ENCODE peak calls at places on chromosomes 5 and 9, in ten cellular contexts. One of them, this sample, is unnamed.

GRCh38 chr9:110114888-110115259 is 93.1 kb downstream of the C9orf152 start:
- DNase-seq in bronchial epithelial cell: no peak
- DNase-seq in fibroblast of lung: peak
- DNase-seq in AG09309: no peak
- DNase-seq in PC-3: no peak
- DNase-seq in thyroid gland: no peak
- DNase-seq in Peyer's patch: no peak
- DNase-seq in colonic mucosa: no peak
- DNase-seq in left ventricle myocardium inferior: peak
- DNase-seq in sigmoid colon: no peak
- DNase-seq in this sample: no peak

GRCh38 chr9:4069457-4070162 is 230.3 kb downstream of the GLIS3 start:
- DNase-seq in bronchial epithelial cell: no peak
- DNase-seq in fibroblast of lung: peak
- DNase-seq in AG09309: no peak
- DNase-seq in PC-3: no peak
- DNase-seq in thyroid gland: no peak
- DNase-seq in Peyer's patch: no peak
- DNase-seq in colonic mucosa: no peak
- DNase-seq in left ventricle myocardium inferior: no peak
- DNase-seq in sigmoid colon: no peak
- DNase-seq in this sample: no peak

GRCh38 chr9:109894921-109895758 is 115.1 kb downstream of the PALM2AKAP2 start:
- DNase-seq in bronchial epithelial cell: no peak
- DNase-seq in fibroblast of lung: no peak
- DNase-seq in AG09309: no peak
- DNase-seq in PC-3: peak
- DNase-seq in thyroid gland: no peak
- DNase-seq in Peyer's patch: no peak
- DNase-seq in colonic mucosa: no peak
- DNase-seq in left ventricle myocardium inferior: no peak
- DNase-seq in sigmoid colon: no peak
- DNase-seq in this sample: peak

GRCh38 chr5:99349842-99350241 is 421.0 kb upstream of the CHD1 start:
- DNase-seq in bronchial epithelial cell: no peak
- DNase-seq in fibroblast of lung: no peak
- DNase-seq in AG09309: no peak
- DNase-seq in PC-3: peak
- DNase-seq in thyroid gland: no peak
- DNase-seq in Peyer's patch: no peak
- DNase-seq in colonic mucosa: no peak
- DNase-seq in left ventricle myocardium inferior: no peak
- DNase-seq in sigmoid colon: no peak
- DNase-seq in this sample: no peak

GRCh38 chr5:61659221-61659696 is 327.2 kb downstream of the ZSWIM6 start:
- DNase-seq in bronchial epithelial cell: no peak
- DNase-seq in fibroblast of lung: no peak
- DNase-seq in AG09309: no peak
- DNase-seq in PC-3: no peak
- DNase-seq in thyroid gland: peak
- DNase-seq in Peyer's patch: no peak
- DNase-seq in colonic mucosa: peak
- DNase-seq in left ventricle myocardium inferior: peak
- DNase-seq in sigmoid colon: no peak
- DNase-seq in this sample: no peak

GRCh38 chr9:92616199-92617129 is 53.5 kb downstream of the IPPK start:
- DNase-seq in bronchial epithelial cell: no peak
- DNase-seq in fibroblast of lung: peak
- DNase-seq in AG09309: no peak
- DNase-seq in PC-3: no peak
- DNase-seq in thyroid gland: no peak
- DNase-seq in Peyer's patch: no peak
- DNase-seq in colonic mucosa: peak
- DNase-seq in left ventricle myocardium inferior: no peak
- DNase-seq in sigmoid colon: peak
- DNase-seq in this sample: no peak

GRCh38 chr9:38038307-38039089 is 30.5 kb downstream of the SHB start:
- DNase-seq in bronchial epithelial cell: no peak
- DNase-seq in fibroblast of lung: no peak
- DNase-seq in AG09309: no peak
- DNase-seq in PC-3: no peak
- DNase-seq in thyroid gland: no peak
- DNase-seq in Peyer's patch: no peak
- DNase-seq in colonic mucosa: no peak
- DNase-seq in left ventricle myocardium inferior: no peak
- DNase-seq in sigmoid colon: peak
- DNase-seq in this sample: no peak

GRCh38 chr5:95881833-95882232 is 59.3 kb upstream of the GLRX start:
- DNase-seq in bronchial epithelial cell: peak
- DNase-seq in fibroblast of lung: no peak
- DNase-seq in AG09309: no peak
- DNase-seq in PC-3: no peak
- DNase-seq in thyroid gland: no peak
- DNase-seq in Peyer's patch: no peak
- DNase-seq in colonic mucosa: no peak
- DNase-seq in left ventricle myocardium inferior: no peak
- DNase-seq in sigmoid colon: no peak
- DNase-seq in this sample: no peak

GRCh38 chr5:94968507-94969095 is 316.3 kb downstream of the MCTP1 start:
- DNase-seq in bronchial epithelial cell: peak
- DNase-seq in fibroblast of lung: peak
- DNase-seq in AG09309: peak
- DNase-seq in PC-3: peak
- DNase-seq in thyroid gland: peak
- DNase-seq in Peyer's patch: no peak
- DNase-seq in colonic mucosa: no peak
- DNase-seq in left ventricle myocardium inferior: no peak
- DNase-seq in sigmoid colon: no peak
- DNase-seq in this sample: peak

GRCh38 chr5:135222771-135223170 is 176.3 kb downstream of the MACROH2A1 start:
- DNase-seq in bronchial epithelial cell: no peak
- DNase-seq in fibroblast of lung: no peak
- DNase-seq in AG09309: no peak
- DNase-seq in PC-3: no peak
- DNase-seq in thyroid gland: no peak
- DNase-seq in Peyer's patch: no peak
- DNase-seq in colonic mucosa: no peak
- DNase-seq in left ventricle myocardium inferior: no peak
- DNase-seq in sigmoid colon: peak
- DNase-seq in this sample: no peak

GRCh38 chr5:79172269-79172668 is 60.7 kb downstream of the BHMT start:
- DNase-seq in bronchial epithelial cell: no peak
- DNase-seq in fibroblast of lung: no peak
- DNase-seq in AG09309: no peak
- DNase-seq in PC-3: no peak
- DNase-seq in thyroid gland: no peak
- DNase-seq in Peyer's patch: no peak
- DNase-seq in colonic mucosa: no peak
- DNase-seq in left ventricle myocardium inferior: no peak
- DNase-seq in sigmoid colon: no peak
- DNase-seq in this sample: no peak

GRCh38 chr9:2157277-2158105 is 142.3 kb downstream of the SMARCA2 start:
- DNase-seq in bronchial epithelial cell: peak
- DNase-seq in fibroblast of lung: peak
- DNase-seq in AG09309: no peak
- DNase-seq in PC-3: peak
- DNase-seq in thyroid gland: peak
- DNase-seq in Peyer's patch: peak
- DNase-seq in colonic mucosa: peak
- DNase-seq in left ventricle myocardium inferior: peak
- DNase-seq in sigmoid colon: no peak
- DNase-seq in this sample: peak

GRCh38 chr5:2569774-2570542 is 181.5 kb downstream of the IRX2 start:
- DNase-seq in bronchial epithelial cell: no peak
- DNase-seq in fibroblast of lung: no peak
- DNase-seq in AG09309: no peak
- DNase-seq in PC-3: no peak
- DNase-seq in thyroid gland: no peak
- DNase-seq in Peyer's patch: no peak
- DNase-seq in colonic mucosa: no peak
- DNase-seq in left ventricle myocardium inferior: no peak
- DNase-seq in sigmoid colon: no peak
- DNase-seq in this sample: no peak

GRCh38 chr5:172530835-172531703 is 76.7 kb upstream of the SH3PXD2B start:
- DNase-seq in bronchial epithelial cell: no peak
- DNase-seq in fibroblast of lung: no peak
- DNase-seq in AG09309: no peak
- DNase-seq in PC-3: no peak
- DNase-seq in thyroid gland: no peak
- DNase-seq in Peyer's patch: no peak
- DNase-seq in colonic mucosa: no peak
- DNase-seq in left ventricle myocardium inferior: no peak
- DNase-seq in sigmoid colon: peak
- DNase-seq in this sample: no peak

GRCh38 chr5:95863383-95863757 is 40.8 kb upstream of the GLRX start:
- DNase-seq in bronchial epithelial cell: no peak
- DNase-seq in fibroblast of lung: peak
- DNase-seq in AG09309: no peak
- DNase-seq in PC-3: no peak
- DNase-seq in thyroid gland: no peak
- DNase-seq in Peyer's patch: no peak
- DNase-seq in colonic mucosa: peak
- DNase-seq in left ventricle myocardium inferior: no peak
- DNase-seq in sigmoid colon: peak
- DNase-seq in this sample: peak

GRCh38 chr9:131011274-131012022 is 2.5 kb downstream of the LAMC3 start:
- DNase-seq in bronchial epithelial cell: no peak
- DNase-seq in fibroblast of lung: no peak
- DNase-seq in AG09309: no peak
- DNase-seq in PC-3: no peak
- DNase-seq in thyroid gland: no peak
- DNase-seq in Peyer's patch: no peak
- DNase-seq in colonic mucosa: no peak
- DNase-seq in left ventricle myocardium inferior: no peak
- DNase-seq in sigmoid colon: no peak
- DNase-seq in this sample: no peak
- H3K4me3 ChIP-seq in bronchial epithelial cell: no peak
- H3K4me3 ChIP-seq in fibroblast of lung: no peak
- H3K4me3 ChIP-seq in AG09309: no peak
- H3K4me3 ChIP-seq in PC-3: no peak
- H3K4me3 ChIP-seq in thyroid gland: no peak
- H3K4me3 ChIP-seq in Peyer's patch: no peak
- H3K4me3 ChIP-seq in colonic mucosa: no peak
- H3K4me3 ChIP-seq in left ventricle myocardium inferior: no peak
- H3K4me3 ChIP-seq in sigmoid colon: no peak
- H3K4me3 ChIP-seq in this sample: no peak

GRCh38 chr5:11905209-11905608 is 963 bp upstream of the CTNND2 start:
- DNase-seq in bronchial epithelial cell: no peak
- DNase-seq in fibroblast of lung: no peak
- DNase-seq in AG09309: no peak
- DNase-seq in PC-3: no peak
- DNase-seq in thyroid gland: no peak
- DNase-seq in Peyer's patch: no peak
- DNase-seq in colonic mucosa: no peak
- DNase-seq in left ventricle myocardium inferior: no peak
- DNase-seq in sigmoid colon: no peak
- DNase-seq in this sample: no peak
- H3K4me3 ChIP-seq in bronchial epithelial cell: no peak
- H3K4me3 ChIP-seq in fibroblast of lung: no peak
- H3K4me3 ChIP-seq in AG09309: no peak
- H3K4me3 ChIP-seq in PC-3: no peak
- H3K4me3 ChIP-seq in thyroid gland: no peak
- H3K4me3 ChIP-seq in Peyer's patch: no peak
- H3K4me3 ChIP-seq in colonic mucosa: no peak
- H3K4me3 ChIP-seq in left ventricle myocardium inferior: no peak
- H3K4me3 ChIP-seq in sigmoid colon: no peak
- H3K4me3 ChIP-seq in this sample: no peak

GRCh38 chr5:167511-167910 is 23.8 kb upstream of the LRRC14B start:
- DNase-seq in bronchial epithelial cell: no peak
- DNase-seq in fibroblast of lung: no peak
- DNase-seq in AG09309: no peak
- DNase-seq in PC-3: no peak
- DNase-seq in thyroid gland: no peak
- DNase-seq in Peyer's patch: no peak
- DNase-seq in colonic mucosa: no peak
- DNase-seq in left ventricle myocardium inferior: no peak
- DNase-seq in sigmoid colon: peak
- DNase-seq in this sample: no peak

GRCh38 chr5:169728-170094 is 21.6 kb upstream of the LRRC14B start:
- DNase-seq in bronchial epithelial cell: no peak
- DNase-seq in fibroblast of lung: no peak
- DNase-seq in AG09309: no peak
- DNase-seq in PC-3: no peak
- DNase-seq in thyroid gland: no peak
- DNase-seq in Peyer's patch: no peak
- DNase-seq in colonic mucosa: no peak
- DNase-seq in left ventricle myocardium inferior: no peak
- DNase-seq in sigmoid colon: no peak
- DNase-seq in this sample: no peak

GRCh38 chr5:170971-171800 is 20.1 kb upstream of the LRRC14B start:
- DNase-seq in bronchial epithelial cell: no peak
- DNase-seq in fibroblast of lung: no peak
- DNase-seq in AG09309: no peak
- DNase-seq in PC-3: no peak
- DNase-seq in thyroid gland: no peak
- DNase-seq in Peyer's patch: no peak
- DNase-seq in colonic mucosa: no peak
- DNase-seq in left ventricle myocardium inferior: no peak
- DNase-seq in sigmoid colon: peak
- DNase-seq in this sample: no peak

GRCh38 chr5:167982-168660 is 23.2 kb upstream of the LRRC14B start:
- DNase-seq in bronchial epithelial cell: peak
- DNase-seq in fibroblast of lung: peak
- DNase-seq in AG09309: peak
- DNase-seq in PC-3: peak
- DNase-seq in thyroid gland: no peak
- DNase-seq in Peyer's patch: no peak
- DNase-seq in colonic mucosa: no peak
- DNase-seq in left ventricle myocardium inferior: no peak
- DNase-seq in sigmoid colon: peak
- DNase-seq in this sample: peak

GRCh38 chr5:169071-169727 is 22.1 kb upstream of the LRRC14B start:
- DNase-seq in bronchial epithelial cell: no peak
- DNase-seq in fibroblast of lung: peak
- DNase-seq in AG09309: peak
- DNase-seq in PC-3: peak
- DNase-seq in thyroid gland: peak
- DNase-seq in Peyer's patch: no peak
- DNase-seq in colonic mucosa: no peak
- DNase-seq in left ventricle myocardium inferior: peak
- DNase-seq in sigmoid colon: peak
- DNase-seq in this sample: peak
- H3K4me3 ChIP-seq in bronchial epithelial cell: no peak
- H3K4me3 ChIP-seq in fibroblast of lung: no peak
- H3K4me3 ChIP-seq in AG09309: no peak
- H3K4me3 ChIP-seq in PC-3: no peak
- H3K4me3 ChIP-seq in thyroid gland: no peak
- H3K4me3 ChIP-seq in Peyer's patch: no peak
- H3K4me3 ChIP-seq in colonic mucosa: no peak
- H3K4me3 ChIP-seq in left ventricle myocardium inferior: peak
- H3K4me3 ChIP-seq in sigmoid colon: no peak
- H3K4me3 ChIP-seq in this sample: no peak

DNA sequence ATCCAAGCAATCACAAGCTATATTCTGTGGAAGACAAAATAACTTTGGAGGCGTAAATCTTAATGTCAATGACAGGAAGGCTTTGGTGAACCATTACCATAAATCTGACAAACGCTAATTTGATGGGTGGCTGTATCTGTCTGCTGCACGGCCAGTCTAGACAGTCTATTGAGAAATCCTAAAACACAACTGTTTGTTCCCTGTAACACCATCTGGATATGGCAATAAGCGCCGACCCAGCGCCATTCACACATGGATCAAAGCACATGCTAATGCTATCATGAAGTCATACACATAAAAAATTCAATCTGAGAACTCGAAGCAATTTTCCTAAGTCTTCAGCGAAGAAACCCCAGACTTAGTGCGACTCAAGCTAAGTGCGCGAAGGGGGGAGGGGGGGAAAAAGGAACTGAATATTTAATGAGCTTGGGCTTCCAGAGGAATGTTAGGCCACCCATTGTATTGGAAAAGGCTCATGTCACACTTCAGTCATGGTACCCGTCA is 95.1 kb downstream of the ARL15 start:
- DNase-seq in bronchial epithelial cell: no peak
- DNase-seq in fibroblast of lung: no peak
- DNase-seq in AG09309: no peak
- DNase-seq in PC-3: no peak
- DNase-seq in thyroid gland: no peak
- DNase-seq in Peyer's patch: no peak
- DNase-seq in colonic mucosa: no peak
- DNase-seq in left ventricle myocardium inferior: no peak
- DNase-seq in sigmoid colon: no peak
- DNase-seq in this sample: no peak
- H3K4me3 ChIP-seq in bronchial epithelial cell: no peak
- H3K4me3 ChIP-seq in fibroblast of lung: no peak
- H3K4me3 ChIP-seq in AG09309: no peak
- H3K4me3 ChIP-seq in PC-3: no peak
- H3K4me3 ChIP-seq in thyroid gland: no peak
- H3K4me3 ChIP-seq in Peyer's patch: no peak
- H3K4me3 ChIP-seq in colonic mucosa: no peak
- H3K4me3 ChIP-seq in left ventricle myocardium inferior: no peak
- H3K4me3 ChIP-seq in sigmoid colon: no peak
- H3K4me3 ChIP-seq in this sample: no peak